ENCODE peak calls at places on chromosomes 1 and 21, in five cellular contexts. H, L, O, C and V are unnamed samples.

GRCh38 chr1:55827350-55827749 is 612.2 kb upstream of the USP24 start:
- DNase-seq in H (no peak), L (no peak), O (peak; percentile 99), C (no peak), V (no peak)

GRCh38 chr1:25700124-25700523 is 83.5 kb downstream of the MAN1C1 start:
- DNase-seq in H (no peak), L (no peak), O (peak; percentile 75), C (no peak), V (no peak)

GRCh38 chr1:116777831-116778830 is 23.9 kb downstream of the CD2 start:
- DNase-seq in H (no peak), L (no peak), O (peak; percentile 66), C (no peak), V (no peak)

GRCh38 chr1:64320470-64320869 is 117.0 kb downstream of the UBE2U start:
- DNase-seq in H (no peak), L (no peak), O (peak; percentile 18), C (no peak), V (no peak)

GRCh38 chr1:156146749-156147405 is 6.5 kb upstream of the SEMA4A start:
- DNase-seq in H (no peak), L (no peak), O (no peak), C (no peak), V (no peak)

GRCh38 chr21:14877581-14878228 is 187.1 kb downstream of the NRIP1 start:
- DNase-seq in H (no peak), L (no peak), O (peak; percentile 49), C (no peak), V (no peak)

GRCh38 chr1:92123868-92124267 is 43.7 kb downstream of the BTBD8 start:
- DNase-seq in H (peak; percentile 1), L (no peak), O (no peak), C (peak; percentile 10), V (peak; percentile 12)

GRCh38 chr1:23521588-23521987 is 9.4 kb downstream of the E2F2 start:
- DNase-seq in H (no peak), L (no peak), O (no peak), C (no peak), V (no peak)

GRCh38 chr1:199691540-199691939 is 336.0 kb upstream of the NR5A2 start:
- DNase-seq in H (no peak), L (no peak), O (peak; percentile 82), C (no peak), V (no peak)

GRCh38 chr1:234970731-234971476 is 157.7 kb downstream of the TOMM20 start:
- DNase-seq in H (no peak), L (peak; percentile 94), O (peak; percentile 98), C (no peak), V (no peak)

GRCh38 chr1:115729765-115730164 is 38.7 kb downstream of the CASQ2 start:
- DNase-seq in H (no peak), L (no peak), O (no peak), C (no peak), V (no peak)

GRCh38 chr1:105632342-105633196 is 1423.9 kb upstream of the PRMT6 start:
- DNase-seq in H (no peak), L (no peak), O (no peak), C (no peak), V (no peak)

GRCh38 chr21:14864211-14865021 is 200.4 kb downstream of the NRIP1 start:
- DNase-seq in H (peak; percentile 31), L (no peak), O (peak; percentile 86), C (peak; percentile 16), V (peak; percentile 11)

GRCh38 chr1:24711329-24711728 is 33.9 kb upstream of the CLIC4 start:
- DNase-seq in H (no peak), L (no peak), O (no peak), C (no peak), V (no peak)

GRCh38 chr1:22267413-22268257 is 124.7 kb upstream of the WNT4 start:
- DNase-seq in H (no peak), L (no peak), O (no peak), C (no peak), V (no peak)

GRCh38 chr1:205061665-205062069 is 18.7 kb downstream of the CNTN2 start:
- DNase-seq in H (peak; percentile 61), L (no peak), O (peak; percentile 52), C (peak; percentile 77), V (peak; percentile 63)

GRCh38 chr1:116690809-116691323 is 23.3 kb upstream of the IGSF3 start:
- DNase-seq in H (no peak), L (no peak), O (no peak), C (no peak), V (no peak)

GRCh38 chr1:34923490-34923889 is 6.0 kb downstream of the DLGAP3 start:
- DNase-seq in H (no peak), L (no peak), O (no peak), C (no peak), V (no peak)

GRCh38 chr1:41936107-41936506 is 17.4 kb upstream of the HIVEP3 start:
- DNase-seq in H (no peak), L (no peak), O (peak; percentile 70), C (no peak), V (no peak)

GRCh38 chr1:25897754-25898153 is 8.5 kb downstream of the STMN1 start:
- DNase-seq in H (no peak), L (no peak), O (no peak), C (no peak), V (no peak)

GRCh38 chr1:51410568-51411460 is 80.5 kb upstream of the TTC39A start:
- DNase-seq in H (no peak), L (no peak), O (peak; percentile 47), C (no peak), V (no peak)

GRCh38 chr1:150281221-150281757 is 1.1 kb upstream of the CIART start:
- DNase-seq in H (peak; percentile 63), L (no peak), O (peak; percentile 70), C (peak; percentile 64), V (peak; percentile 34)

GRCh38 chr1:85607126-85607912 is 26.8 kb downstream of the CCN1 start:
- DNase-seq in H (no peak), L (no peak), O (peak; percentile 100), C (no peak), V (no peak)

GRCh38 chr1:153866045-153866850 is 56.5 kb downstream of the GATAD2B start:
- DNase-seq in H (no peak), L (no peak), O (peak; percentile 63), C (peak; percentile 80), V (no peak)

GRCh38 chr1:22260860-22261432 is 118.0 kb upstream of the WNT4 start:
- DNase-seq in H (no peak), L (no peak), O (no peak), C (no peak), V (no peak)

GRCh38 chr1:212110617-212111016 is 75.1 kb downstream of the DTL start:
- DNase-seq in H (no peak), L (no peak), O (peak; percentile 22), C (no peak), V (no peak)

GRCh38 chr21:44436111-44436611 is 19.1 kb upstream of the LRRC3 start:
- DNase-seq in H (no peak), L (no peak), O (no peak), C (no peak), V (no peak)

GRCh38 chr21:28770867-28771661 is 221.6 kb downstream of the LTN1 start:
- DNase-seq in H (no peak), L (peak; percentile 92), O (peak; percentile 36), C (no peak), V (no peak)

GRCh38 chr1:193974286-193974798 is 787.9 kb upstream of the B3GALT2 start:
- DNase-seq in H (no peak), L (no peak), O (no peak), C (no peak), V (no peak)
- H3K4me3 ChIP-seq in H (no peak overlapping the region), L (no peak overlapping the region), O (no peak overlapping the region), C (no peak overlapping the region), V (no peak overlapping the region)

GRCh38 chr1:200897188-200897710 is 2.5 kb downstream of the INAVA start:
- DNase-seq in H (no peak), L (no peak), O (no peak), C (no peak), V (no peak)

GRCh38 chr1:200894712-200895447 is at the start of gene INAVA:
- DNase-seq in H (no peak), L (no peak), O (no peak), C (no peak), V (no peak)

GRCh38 chr1:200895801-200896570 is 1.3 kb downstream of the INAVA start:
- DNase-seq in H (no peak), L (no peak), O (no peak), C (no peak), V (no peak)

GRCh38 chr1:200895448-200895799 is 724 bp downstream of the INAVA start:
- DNase-seq in H (no peak), L (no peak), O (no peak), C (no peak), V (no peak)

DNA sequence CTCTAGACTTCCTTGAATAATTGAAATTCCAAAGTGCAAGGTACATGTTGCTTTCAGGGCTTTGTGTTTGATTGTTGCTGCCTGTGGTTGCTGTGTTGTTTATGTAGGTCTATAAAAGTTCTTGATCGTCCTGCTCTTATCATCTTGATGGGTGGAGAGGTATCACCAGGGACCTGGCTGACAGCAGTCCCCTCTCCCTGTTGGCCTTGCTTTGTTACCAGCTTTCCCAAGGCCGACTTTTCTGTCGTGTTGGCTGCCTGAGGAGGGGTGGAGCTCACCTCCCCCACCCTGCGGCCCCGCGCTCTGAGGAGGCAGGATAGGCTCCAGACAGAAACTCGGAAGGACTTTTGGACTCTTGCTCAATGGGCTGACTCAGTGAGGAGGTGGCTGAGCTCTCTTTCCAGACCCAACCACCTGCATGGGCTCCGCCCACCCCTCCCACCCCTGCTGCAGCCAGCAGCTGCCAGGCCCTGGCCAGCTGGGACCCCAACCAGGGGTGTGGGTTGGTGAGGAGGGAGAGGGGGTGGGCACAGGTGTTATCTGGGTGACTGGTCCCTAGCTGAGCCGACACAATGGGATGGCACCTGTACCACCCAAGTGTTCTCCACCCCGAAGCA is 2.0 kb downstream of the INAVA start:
- DNase-seq in H (no peak), L (no peak), O (no peak), C (no peak), V (no peak)
- H3K4me3 ChIP-seq in H (no peak overlapping the region), L (peak overlapping the region; percentile 49), O (no peak overlapping the region), C (no peak overlapping the region), V (no peak overlapping the region)

DNA sequence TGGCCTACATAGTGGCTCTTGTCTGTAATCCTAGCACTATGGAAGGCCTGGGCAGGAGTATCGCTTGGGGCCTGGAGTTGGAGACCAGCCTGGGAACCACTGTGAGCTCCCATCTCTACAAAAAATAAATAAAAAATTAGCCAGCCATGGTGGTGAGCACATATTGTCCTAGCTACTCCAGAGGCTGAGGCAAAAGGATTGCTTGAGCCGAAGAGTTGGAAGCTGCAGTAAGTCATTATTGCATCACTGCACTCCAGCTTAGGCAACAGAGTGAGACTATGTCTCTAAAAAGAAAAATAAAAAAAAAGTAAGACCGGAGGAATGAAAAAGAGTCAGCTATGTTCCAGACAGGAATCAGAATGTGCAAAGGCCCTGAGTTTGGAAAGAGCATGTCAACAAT is 115.3 kb downstream of the CYYR1 start:
- DNase-seq in H (no peak), L (no peak), O (no peak), C (no peak), V (no peak)
- H3K4me3 ChIP-seq in H (no peak overlapping the region), L (no peak overlapping the region), O (no peak overlapping the region), C (no peak overlapping the region), V (no peak overlapping the region)

GRCh38 chr1:114610546-114611245 is 29.3 kb upstream of the BCAS2 start:
- DNase-seq in H (no peak), L (no peak), O (peak; percentile 58), C (no peak), V (no peak)
- H3K4me3 ChIP-seq in H (no peak overlapping the region), L (no peak overlapping the region), O (no peak overlapping the region), C (no peak overlapping the region), V (no peak overlapping the region)